ENCODE peak calls at places on chromosomes 12 and 14, in eight cellular contexts. One of them, this sample, is unnamed.

GRCh38 chr14:22822619-22823551 is 6.8 kb upstream of the MRPL52 start:
- DNase-seq in endodermal cell: peak; percentile 98
- DNase-seq in globus pallidus: peak; percentile 79
- DNase-seq in stimulated activated CD4-positive, alpha-beta T cell treated with anti-CD3 and anti-CD28 coated beads, Interleukin-2, amount 100 ng/mL, for 4 hours: peak; percentile 51
- DNase-seq in iPS-NIHi11: peak; percentile 86
- DNase-seq in fibroblast of pulmonary artery: peak; percentile 92
- DNase-seq in lower leg skin: no peak
- DNase-seq in T-helper 1 cell: peak; percentile 29
- DNase-seq in this sample: peak; percentile 94

GRCh38 chr14:36944307-36945010 is 227.9 kb downstream of the SLC25A21 start:
- DNase-seq in fibroblast of pulmonary artery: no peak
- DNase-seq in endodermal cell: no peak
- DNase-seq in globus pallidus: no peak
- DNase-seq in T-helper 1 cell: no peak
- DNase-seq in iPS-NIHi11: no peak
- DNase-seq in lower leg skin: peak; percentile 63
- DNase-seq in stimulated activated CD4-positive, alpha-beta T cell treated with anti-CD3 and anti-CD28 coated beads, Interleukin-2, amount 100 ng/mL, for 4 hours: no peak
- DNase-seq in this sample: peak; percentile 47

GRCh38 chr14:59510957-59511356 is 26.6 kb downstream of the JKAMP start:
- DNase-seq in lower leg skin: no peak
- DNase-seq in globus pallidus: no peak
- DNase-seq in endodermal cell: no peak
- DNase-seq in T-helper 1 cell: no peak
- DNase-seq in iPS-NIHi11: no peak
- DNase-seq in fibroblast of pulmonary artery: no peak
- DNase-seq in stimulated activated CD4-positive, alpha-beta T cell treated with anti-CD3 and anti-CD28 coated beads, Interleukin-2, amount 100 ng/mL, for 4 hours: no peak
- DNase-seq in this sample: no peak

GRCh38 chr14:99647407-99647806 is 2.5 kb downstream of the HHIPL1 start:
- DNase-seq in T-helper 1 cell: no peak
- DNase-seq in endodermal cell: no peak
- DNase-seq in stimulated activated CD4-positive, alpha-beta T cell treated with anti-CD3 and anti-CD28 coated beads, Interleukin-2, amount 100 ng/mL, for 4 hours: no peak
- DNase-seq in fibroblast of pulmonary artery: no peak
- DNase-seq in iPS-NIHi11: no peak
- DNase-seq in lower leg skin: no peak
- DNase-seq in globus pallidus: no peak
- DNase-seq in this sample: no peak

GRCh38 chr12:115078988-115079387 is 395.0 kb upstream of the TBX3 start:
- DNase-seq in globus pallidus: no peak
- DNase-seq in lower leg skin: no peak
- DNase-seq in T-helper 1 cell: no peak
- DNase-seq in iPS-NIHi11: no peak
- DNase-seq in fibroblast of pulmonary artery: no peak
- DNase-seq in stimulated activated CD4-positive, alpha-beta T cell treated with anti-CD3 and anti-CD28 coated beads, Interleukin-2, amount 100 ng/mL, for 4 hours: no peak
- DNase-seq in endodermal cell: no peak
- DNase-seq in this sample: no peak

GRCh38 chr14:102774391-102775153 is 2.7 kb upstream of the TRAF3 start:
- DNase-seq in endodermal cell: peak; percentile 84
- DNase-seq in fibroblast of pulmonary artery: peak; percentile 84
- DNase-seq in lower leg skin: peak; percentile 43
- DNase-seq in globus pallidus: peak; percentile 80
- DNase-seq in iPS-NIHi11: peak; percentile 71
- DNase-seq in stimulated activated CD4-positive, alpha-beta T cell treated with anti-CD3 and anti-CD28 coated beads, Interleukin-2, amount 100 ng/mL, for 4 hours: peak; percentile 49
- DNase-seq in T-helper 1 cell: peak; percentile 30
- DNase-seq in this sample: peak; percentile 89

GRCh38 chr12:78938341-78939084 is 73.9 kb downstream of the SYT1 start:
- DNase-seq in endodermal cell: no peak
- DNase-seq in fibroblast of pulmonary artery: no peak
- DNase-seq in globus pallidus: no peak
- DNase-seq in stimulated activated CD4-positive, alpha-beta T cell treated with anti-CD3 and anti-CD28 coated beads, Interleukin-2, amount 100 ng/mL, for 4 hours: no peak
- DNase-seq in T-helper 1 cell: no peak
- DNase-seq in lower leg skin: no peak
- DNase-seq in iPS-NIHi11: no peak
- DNase-seq in this sample: no peak

GRCh38 chr12:63400746-63401145 is 249.7 kb upstream of the AVPR1A start:
- DNase-seq in globus pallidus: no peak
- DNase-seq in fibroblast of pulmonary artery: peak; percentile 85
- DNase-seq in stimulated activated CD4-positive, alpha-beta T cell treated with anti-CD3 and anti-CD28 coated beads, Interleukin-2, amount 100 ng/mL, for 4 hours: no peak
- DNase-seq in T-helper 1 cell: no peak
- DNase-seq in iPS-NIHi11: no peak
- DNase-seq in endodermal cell: no peak
- DNase-seq in lower leg skin: no peak
- DNase-seq in this sample: peak; percentile 44

GRCh38 chr12:92070864-92071445 is 74.7 kb downstream of the BTG1 start:
- DNase-seq in endodermal cell: no peak
- DNase-seq in globus pallidus: no peak
- DNase-seq in stimulated activated CD4-positive, alpha-beta T cell treated with anti-CD3 and anti-CD28 coated beads, Interleukin-2, amount 100 ng/mL, for 4 hours: no peak
- DNase-seq in fibroblast of pulmonary artery: no peak
- DNase-seq in T-helper 1 cell: no peak
- DNase-seq in iPS-NIHi11: no peak
- DNase-seq in lower leg skin: peak; percentile 47
- DNase-seq in this sample: peak; percentile 78

GRCh38 chr12:47400251-47400650 is 305.6 kb downstream of the RPAP3 start:
- DNase-seq in fibroblast of pulmonary artery: no peak
- DNase-seq in T-helper 1 cell: no peak
- DNase-seq in endodermal cell: no peak
- DNase-seq in lower leg skin: no peak
- DNase-seq in iPS-NIHi11: no peak
- DNase-seq in stimulated activated CD4-positive, alpha-beta T cell treated with anti-CD3 and anti-CD28 coated beads, Interleukin-2, amount 100 ng/mL, for 4 hours: no peak
- DNase-seq in globus pallidus: no peak
- DNase-seq in this sample: no peak

GRCh38 chr12:130615906-130616305 is 100.2 kb downstream of the RIMBP2 start:
- DNase-seq in iPS-NIHi11: no peak
- DNase-seq in globus pallidus: no peak
- DNase-seq in stimulated activated CD4-positive, alpha-beta T cell treated with anti-CD3 and anti-CD28 coated beads, Interleukin-2, amount 100 ng/mL, for 4 hours: no peak
- DNase-seq in T-helper 1 cell: no peak
- DNase-seq in lower leg skin: no peak
- DNase-seq in fibroblast of pulmonary artery: no peak
- DNase-seq in endodermal cell: peak; percentile 43
- DNase-seq in this sample: no peak

This sample was measured in choroid plexus epithelial cell.